ENCODE peak calls at places on chromosome 3, in seven cellular contexts. E is PC-9, Z is B cell, Y is epithelial cell of esophagus, B is AG09309, T is cardiac fibroblast, N is endothelial cell. V is an unnamed sample.
A peak's percentile ranks its signal among the peaks of the same experiment; 100 is the strongest.

GRCh38 chr3:56787258-56787777 is 14.4 kb downstream of the ARHGEF3 start:
- DNase-seq in E (no peak), Z (no peak), Y (no peak), B (no peak), T (no peak), N (no peak), V (no peak)

GRCh38 chr3:73624363-73625123 is at the start of gene PDZRN3:
- DNase-seq in E (no peak), Z (no peak), Y (peak; percentile 64), B (no peak), T (peak; percentile 65), N (peak; percentile 51), V (peak; percentile 70)

GRCh38 chr3:153099131-153099530 is 62.9 kb upstream of the RAP2B start:
- DNase-seq in E (no peak), Z (no peak), Y (no peak), B (no peak), T (no peak), N (no peak), V (no peak)

GRCh38 chr3:120688121-120688520 is 6.1 kb upstream of the HGD start:
- DNase-seq in E (no peak), Z (peak; percentile 16), Y (no peak), B (no peak), T (peak; percentile 69), N (no peak), V (peak; percentile 69)

GRCh38 chr3:78139166-78139565 is 1099.3 kb downstream of the ROBO2 start:
- DNase-seq in E (no peak), Z (no peak), Y (peak; percentile 53), B (no peak), T (peak; percentile 58), N (no peak), V (peak; percentile 41)

GRCh38 chr3:177338697-177339219 is 141.5 kb upstream of the TBL1XR1 start:
- DNase-seq in E (peak; percentile 84), Z (no peak), Y (no peak), B (no peak), T (peak; percentile 81), N (no peak), V (no peak)

GRCh38 chr3:122938756-122939425 is 88.7 kb downstream of the SEMA5B start:
- DNase-seq in E (no peak), Z (no peak), Y (no peak), B (no peak), T (no peak), N (no peak), V (no peak)

GRCh38 chr3:106881177-106881576 is 496.1 kb upstream of the CCDC54 start:
- DNase-seq in E (no peak), Z (no peak), Y (no peak), B (no peak), T (no peak), N (no peak), V (no peak)

GRCh38 chr3:179069762-179070390 is 1.7 kb downstream of the ZMAT3 start:
- DNase-seq in E (no peak), Z (no peak), Y (peak; percentile 53), B (no peak), T (peak; percentile 62), N (no peak), V (peak; percentile 8)

GRCh38 chr3:100226712-100227429 is 33.9 kb upstream of the TBC1D23 start:
- DNase-seq in E (no peak), Z (no peak), Y (peak; percentile 19), B (no peak), T (peak; percentile 79), N (no peak), V (peak; percentile 60)

GRCh38 chr3:79497447-79498111 is 270.2 kb downstream of the ROBO1 start:
- DNase-seq in E (no peak), Z (no peak), Y (peak; percentile 24), B (no peak), T (peak; percentile 58), N (no peak), V (no peak)

GRCh38 chr3:39150803-39151631 is 2.4 kb downstream of the CSRNP1 start:
- DNase-seq in E (peak; percentile 80), Z (no peak), Y (peak; percentile 90), B (peak; percentile 78), T (peak; percentile 98), N (peak; percentile 43), V (peak; percentile 91)

GRCh38 chr3:64150527-64151238 is 74.6 kb downstream of the PRICKLE2 start:
- DNase-seq in E (no peak), Z (no peak), Y (peak; percentile 80), B (peak; percentile 53), T (peak; percentile 91), N (no peak), V (peak; percentile 96)

GRCh38 chr3:107987036-107987557 is 103.7 kb downstream of the CD47 start:
- DNase-seq in E (peak; percentile 97), Z (no peak), Y (peak; percentile 98), B (peak; percentile 92), T (peak; percentile 100), N (no peak), V (peak; percentile 87)

GRCh38 chr3:141367038-141367730 is 1.1 kb upstream of the ZBTB38 start:
- DNase-seq in E (peak; percentile 64), Z (no peak), Y (peak; percentile 99), B (peak; percentile 100), T (peak; percentile 100), N (no peak), V (peak; percentile 100)

GRCh38 chr3:181568248-181568647 is 143.5 kb upstream of the SOX2 start:
- DNase-seq in E (no peak), Z (no peak), Y (peak; percentile 68), B (no peak), T (peak; percentile 4), N (no peak), V (no peak)

GRCh38 chr3:161217496-161217895 is 3.6 kb upstream of the NMD3 start:
- DNase-seq in E (no peak), Z (no peak), Y (no peak), B (no peak), T (peak; percentile 80), N (no peak), V (peak; percentile 33)

GRCh38 chr3:129441782-129442181 is 1.8 kb downstream of the IFT122 start:
- DNase-seq in E (no peak), Z (no peak), Y (no peak), B (peak; percentile 50), T (peak; percentile 60), N (no peak), V (peak; percentile 30)

GRCh38 chr3:46714728-46715506 is 2.8 kb downstream of the PRSS50 start:
- DNase-seq in E (no peak), Z (no peak), Y (no peak), B (no peak), T (no peak), N (no peak), V (no peak)

GRCh38 chr3:13012228-13012691 is 61.0 kb downstream of the IQSEC1 start:
- DNase-seq in E (no peak), Z (peak; percentile 60), Y (no peak), B (no peak), T (peak; percentile 50), N (no peak), V (peak; percentile 7)

GRCh38 chr3:136261826-136262225 is 11.7 kb downstream of the PCCB start:
- DNase-seq in E (no peak), Z (no peak), Y (no peak), B (no peak), T (no peak), N (no peak), V (no peak)

DNA sequence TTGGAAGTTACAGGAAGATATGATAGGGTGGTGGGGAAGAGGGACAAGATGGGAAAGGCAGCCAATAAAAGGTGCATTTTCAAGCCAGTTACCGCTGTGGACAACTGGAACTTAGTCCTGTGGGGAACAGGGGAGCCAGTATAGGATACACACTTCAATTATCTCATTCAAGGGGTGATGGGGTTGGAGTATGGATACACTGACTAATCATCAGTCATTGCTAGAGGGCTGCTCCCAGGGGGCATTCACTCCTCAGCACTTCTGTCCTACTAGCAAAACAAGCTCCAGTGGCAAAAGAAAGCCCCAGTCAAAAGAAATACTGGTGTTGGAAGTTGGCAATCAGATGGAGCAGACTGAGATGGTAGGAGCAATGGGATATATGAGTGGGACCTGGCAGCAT is 183.4 kb upstream of the GADL1 start:
- DNase-seq in E (no peak), Z (no peak), Y (peak; percentile 48), B (no peak), T (peak; percentile 69), N (no peak), V (peak; percentile 28)
- TF ChIP-seq CTCF in E (no peak), Z (no peak), Y (no peak), B (no peak), T (no peak), N (no peak), V (no peak)

GRCh38 chr3:50177346-50177745 is 14.1 kb upstream of the GNAT1 start:
- DNase-seq in E (no peak), Z (no peak), Y (no peak), B (no peak), T (no peak), N (no peak), V (no peak)

GRCh38 chr3:50183755-50184154 is 7.7 kb upstream of the GNAT1 start:
- DNase-seq in E (no peak), Z (no peak), Y (no peak), B (no peak), T (no peak), N (no peak), V (no peak)

GRCh38 chr3:50182533-50183099 is 8.8 kb upstream of the GNAT1 start:
- DNase-seq in E (no peak), Z (no peak), Y (no peak), B (no peak), T (no peak), N (no peak), V (no peak)

GRCh38 chr3:50181985-50182384 is 9.4 kb upstream of the GNAT1 start:
- DNase-seq in E (no peak), Z (no peak), Y (no peak), B (no peak), T (no peak), N (no peak), V (no peak)

DNA sequence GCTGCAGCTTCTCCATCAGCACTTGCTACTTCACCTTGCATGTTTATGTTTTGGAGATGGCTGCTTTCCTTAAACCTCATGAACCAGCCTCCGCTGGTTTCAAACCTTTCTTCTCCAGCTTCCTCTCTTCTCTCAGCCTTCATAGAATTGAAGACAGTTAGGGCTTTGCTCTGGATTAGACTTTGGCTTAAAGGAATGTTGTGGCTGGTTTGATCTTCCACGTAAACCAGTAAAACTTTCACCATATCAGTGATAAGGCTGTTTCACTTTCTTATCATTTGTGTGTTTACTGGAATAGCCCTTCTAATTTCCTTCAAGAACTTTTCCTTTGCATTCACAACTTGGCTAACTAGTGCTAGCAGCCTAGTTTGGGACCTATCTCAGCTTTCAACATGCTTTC is 11.7 kb upstream of the GNAT1 start:
- DNase-seq in E (no peak), Z (no peak), Y (no peak), B (no peak), T (no peak), N (no peak), V (no peak)
- TF ChIP-seq CTCF in E (no peak), Z (no peak), Y (no peak), B (no peak), T (no peak), N (no peak), V (no peak)

GRCh38 chr3:172289583-172289982 is 158.7 kb downstream of the GHSR start:
- DNase-seq in E (no peak), Z (no peak), Y (no peak), B (no peak), T (no peak), N (peak; percentile 53), V (no peak)
- TF ChIP-seq CTCF in E (no peak), Z (no peak), Y (peak; percentile 29), B (peak; percentile 33), T (peak; percentile 43), N (no peak), V (peak; percentile 46)

DNA sequence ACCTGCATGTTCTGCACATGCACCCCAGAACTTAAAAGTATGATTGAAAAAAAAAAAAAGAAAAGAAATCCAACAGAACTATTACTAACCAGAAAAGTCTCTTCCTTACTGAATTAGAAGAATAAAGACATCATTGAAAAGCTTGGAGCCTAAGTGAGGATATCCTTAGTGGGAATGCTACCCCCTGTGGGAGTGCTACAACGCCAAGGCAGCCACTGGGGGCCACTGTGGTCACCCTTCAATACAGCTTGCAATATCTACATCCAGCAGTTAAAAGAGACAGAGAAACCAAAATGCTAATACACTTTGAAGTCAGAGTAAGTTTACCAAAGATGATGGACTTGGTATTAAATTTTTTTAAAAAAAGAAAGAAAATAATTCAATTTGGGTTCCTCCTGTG is 292.0 kb downstream of the PLCL2 start:
- DNase-seq in E (no peak), Z (no peak), Y (no peak), B (no peak), T (no peak), N (no peak), V (no peak)
- TF ChIP-seq CTCF in E (no peak), Z (no peak), Y (no peak), B (no peak), T (no peak), N (no peak), V (peak; percentile 21)